ENCODE peak calls at places on chromosomes 11 and 22, in seven cellular contexts. One of them, this sample, is unnamed.

GRCh38 chr11:119363874-119364590 is 17.5 kb downstream of the USP2 start:
- DNase-seq in HCT116: no peak
- DNase-seq in neural progenitor cell: peak; percentile 86
- DNase-seq in MM.1S: no peak
- DNase-seq in SK-N-SH: peak; percentile 97
- DNase-seq in PC-3: peak; percentile 49
- DNase-seq in OCI-LY7: peak; percentile 83
- DNase-seq in this sample: peak; percentile 80

GRCh38 chr11:2166091-2166851 is 5.3 kb upstream of the INS start:
- DNase-seq in OCI-LY7: no peak
- DNase-seq in neural progenitor cell: peak; percentile 67
- DNase-seq in MM.1S: no peak
- DNase-seq in SK-N-SH: no peak
- DNase-seq in PC-3: peak; percentile 52
- DNase-seq in HCT116: no peak
- DNase-seq in this sample: peak; percentile 79

GRCh38 chr11:120308081-120308480 is 17.0 kb upstream of the TLCD5 start:
- DNase-seq in HCT116: no peak
- DNase-seq in neural progenitor cell: no peak
- DNase-seq in OCI-LY7: no peak
- DNase-seq in SK-N-SH: no peak
- DNase-seq in MM.1S: no peak
- DNase-seq in PC-3: no peak
- DNase-seq in this sample: no peak

GRCh38 chr11:19316434-19316833 is 75.7 kb upstream of the E2F8 start:
- DNase-seq in MM.1S: no peak
- DNase-seq in HCT116: no peak
- DNase-seq in neural progenitor cell: no peak
- DNase-seq in OCI-LY7: no peak
- DNase-seq in PC-3: no peak
- DNase-seq in SK-N-SH: no peak
- DNase-seq in this sample: no peak

GRCh38 chr11:46912526-46913150 is 5.7 kb downstream of the LRP4 start:
- DNase-seq in MM.1S: no peak
- DNase-seq in OCI-LY7: no peak
- DNase-seq in HCT116: no peak
- DNase-seq in SK-N-SH: peak; percentile 52
- DNase-seq in PC-3: peak; percentile 19
- DNase-seq in neural progenitor cell: peak; percentile 87
- DNase-seq in this sample: peak; percentile 92

GRCh38 chr11:45314900-45315299 is 28.8 kb upstream of the SYT13 start:
- DNase-seq in HCT116: no peak
- DNase-seq in OCI-LY7: no peak
- DNase-seq in PC-3: no peak
- DNase-seq in neural progenitor cell: no peak
- DNase-seq in MM.1S: no peak
- DNase-seq in SK-N-SH: no peak
- DNase-seq in this sample: peak; percentile 23

GRCh38 chr11:13210424-13210823 is 67.2 kb upstream of the BMAL1 start:
- DNase-seq in MM.1S: peak; percentile 31
- DNase-seq in PC-3: peak; percentile 82
- DNase-seq in OCI-LY7: no peak
- DNase-seq in HCT116: peak; percentile 79
- DNase-seq in neural progenitor cell: peak; percentile 88
- DNase-seq in SK-N-SH: peak; percentile 62
- DNase-seq in this sample: peak; percentile 91

GRCh38 chr11:101912823-101913284 is 2.0 kb upstream of the CEP126 start:
- DNase-seq in SK-N-SH: no peak
- DNase-seq in PC-3: peak; percentile 71
- DNase-seq in OCI-LY7: no peak
- DNase-seq in neural progenitor cell: no peak
- DNase-seq in MM.1S: no peak
- DNase-seq in HCT116: no peak
- DNase-seq in this sample: no peak

GRCh38 chr11:115170133-115170815 is 333.9 kb downstream of the CADM1 start:
- DNase-seq in OCI-LY7: peak; percentile 56
- DNase-seq in neural progenitor cell: peak; percentile 53
- DNase-seq in SK-N-SH: peak; percentile 47
- DNase-seq in MM.1S: peak; percentile 30
- DNase-seq in HCT116: no peak
- DNase-seq in PC-3: peak; percentile 61
- DNase-seq in this sample: peak; percentile 80

GRCh38 chr11:114296190-114296978 is at the start of gene NNMT:
- DNase-seq in PC-3: peak; percentile 60
- DNase-seq in MM.1S: no peak
- DNase-seq in SK-N-SH: no peak
- DNase-seq in OCI-LY7: no peak
- DNase-seq in neural progenitor cell: no peak
- DNase-seq in HCT116: no peak
- DNase-seq in this sample: no peak

GRCh38 chr22:39232246-39232645 is 12.5 kb downstream of the PDGFB start:
- DNase-seq in HCT116: no peak
- DNase-seq in OCI-LY7: no peak
- DNase-seq in neural progenitor cell: no peak
- DNase-seq in SK-N-SH: no peak
- DNase-seq in MM.1S: no peak
- DNase-seq in PC-3: no peak
- DNase-seq in this sample: no peak

GRCh38 chr11:61814242-61814957 is 2.4 kb downstream of the FADS1 start:
- DNase-seq in MM.1S: no peak
- DNase-seq in OCI-LY7: no peak
- DNase-seq in PC-3: peak; percentile 53
- DNase-seq in neural progenitor cell: peak; percentile 64
- DNase-seq in HCT116: peak; percentile 67
- DNase-seq in SK-N-SH: peak; percentile 47
- DNase-seq in this sample: peak; percentile 70

GRCh38 chr11:13277719-13278619 is at the start of gene BMAL1:
- DNase-seq in PC-3: no peak
- DNase-seq in MM.1S: peak; percentile 51
- DNase-seq in neural progenitor cell: peak; percentile 50
- DNase-seq in SK-N-SH: peak; percentile 78
- DNase-seq in HCT116: no peak
- DNase-seq in OCI-LY7: no peak
- DNase-seq in this sample: peak; percentile 59

GRCh38 chr11:64251986-64252837 is 882 bp downstream of the PLCB3 start:
- DNase-seq in neural progenitor cell: peak; percentile 52
- DNase-seq in HCT116: no peak
- DNase-seq in SK-N-SH: peak; percentile 75
- DNase-seq in MM.1S: no peak
- DNase-seq in PC-3: peak; percentile 77
- DNase-seq in OCI-LY7: peak; percentile 36
- DNase-seq in this sample: peak; percentile 66

GRCh38 chr11:43943357-43943930 is 1.0 kb downstream of the C11orf96 start:
- DNase-seq in OCI-LY7: no peak
- DNase-seq in SK-N-SH: no peak
- DNase-seq in HCT116: no peak
- DNase-seq in PC-3: peak; percentile 7
- DNase-seq in MM.1S: peak; percentile 43
- DNase-seq in neural progenitor cell: peak; percentile 53
- DNase-seq in this sample: no peak

GRCh38 chr11:112967082-112967481 is 5.9 kb downstream of the NCAM1 start:
- DNase-seq in PC-3: no peak
- DNase-seq in neural progenitor cell: no peak
- DNase-seq in SK-N-SH: no peak
- DNase-seq in MM.1S: no peak
- DNase-seq in HCT116: no peak
- DNase-seq in OCI-LY7: no peak
- DNase-seq in this sample: no peak

GRCh38 chr11:125168875-125169537 is 4.5 kb downstream of the PKNOX2 start:
- DNase-seq in HCT116: no peak
- DNase-seq in PC-3: no peak
- DNase-seq in neural progenitor cell: no peak
- DNase-seq in OCI-LY7: no peak
- DNase-seq in SK-N-SH: no peak
- DNase-seq in MM.1S: no peak
- DNase-seq in this sample: no peak

GRCh38 chr11:125166903-125167291 is 2.3 kb downstream of the PKNOX2 start:
- DNase-seq in SK-N-SH: no peak
- DNase-seq in neural progenitor cell: no peak
- DNase-seq in OCI-LY7: no peak
- DNase-seq in HCT116: no peak
- DNase-seq in PC-3: no peak
- DNase-seq in MM.1S: no peak
- DNase-seq in this sample: no peak

GRCh38 chr11:125166347-125166841 is 1.8 kb downstream of the PKNOX2 start:
- DNase-seq in OCI-LY7: no peak
- DNase-seq in SK-N-SH: peak; percentile 52
- DNase-seq in PC-3: no peak
- DNase-seq in HCT116: no peak
- DNase-seq in MM.1S: no peak
- DNase-seq in neural progenitor cell: peak; percentile 45
- DNase-seq in this sample: peak; percentile 60

GRCh38 chr11:125167954-125168821 is 3.6 kb downstream of the PKNOX2 start:
- DNase-seq in MM.1S: no peak
- DNase-seq in HCT116: no peak
- DNase-seq in SK-N-SH: no peak
- DNase-seq in neural progenitor cell: peak; percentile 32
- DNase-seq in OCI-LY7: no peak
- DNase-seq in PC-3: no peak
- DNase-seq in this sample: peak; percentile 37

DNA sequence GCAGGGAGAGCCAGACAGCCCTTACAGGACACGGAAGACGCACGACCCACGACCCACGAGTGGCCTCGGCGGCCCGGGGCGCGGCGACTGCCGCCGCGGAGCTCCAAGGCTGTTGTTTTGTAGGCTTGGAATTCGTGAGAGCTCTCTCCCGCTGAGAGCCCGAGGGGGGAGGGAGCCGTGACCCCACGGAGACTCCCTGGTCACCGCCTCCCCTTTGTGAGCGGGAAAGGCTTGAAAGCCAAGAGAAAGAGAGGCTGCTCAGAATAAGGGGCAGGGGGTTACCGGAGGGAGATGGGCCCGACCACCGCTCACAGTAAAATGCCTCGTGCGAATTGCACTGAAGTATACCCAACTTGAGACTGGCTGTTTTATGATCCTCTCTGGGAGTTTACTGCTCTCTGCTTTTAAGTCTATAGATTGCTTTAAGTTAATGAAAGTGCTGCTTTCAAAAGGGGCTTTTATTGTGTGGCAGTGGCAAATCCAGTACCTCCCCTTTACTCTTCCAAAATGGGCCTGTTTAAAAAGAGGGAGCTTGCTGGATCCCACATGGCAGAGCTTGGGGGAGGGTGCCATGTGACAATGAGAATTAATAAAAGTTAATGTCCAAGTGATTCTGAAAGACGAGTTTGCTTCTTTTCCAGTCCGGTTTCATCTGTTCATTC is 2.9 kb downstream of the PKNOX2 start:
- DNase-seq in OCI-LY7: no peak
- DNase-seq in PC-3: no peak
- DNase-seq in HCT116: no peak
- DNase-seq in neural progenitor cell: peak; percentile 87
- DNase-seq in SK-N-SH: no peak
- DNase-seq in MM.1S: no peak
- DNase-seq in this sample: peak; percentile 76
- H2AFZ ChIP-seq in OCI-LY7: no peak overlapping the region
- H2AFZ ChIP-seq in PC-3: no peak overlapping the region
- H2AFZ ChIP-seq in HCT116: no peak overlapping the region
- H2AFZ ChIP-seq in neural progenitor cell: no peak overlapping the region
- H2AFZ ChIP-seq in SK-N-SH: no peak overlapping the region
- H2AFZ ChIP-seq in MM.1S: no peak overlapping the region
- H2AFZ ChIP-seq in this sample: no peak overlapping the region

DNA sequence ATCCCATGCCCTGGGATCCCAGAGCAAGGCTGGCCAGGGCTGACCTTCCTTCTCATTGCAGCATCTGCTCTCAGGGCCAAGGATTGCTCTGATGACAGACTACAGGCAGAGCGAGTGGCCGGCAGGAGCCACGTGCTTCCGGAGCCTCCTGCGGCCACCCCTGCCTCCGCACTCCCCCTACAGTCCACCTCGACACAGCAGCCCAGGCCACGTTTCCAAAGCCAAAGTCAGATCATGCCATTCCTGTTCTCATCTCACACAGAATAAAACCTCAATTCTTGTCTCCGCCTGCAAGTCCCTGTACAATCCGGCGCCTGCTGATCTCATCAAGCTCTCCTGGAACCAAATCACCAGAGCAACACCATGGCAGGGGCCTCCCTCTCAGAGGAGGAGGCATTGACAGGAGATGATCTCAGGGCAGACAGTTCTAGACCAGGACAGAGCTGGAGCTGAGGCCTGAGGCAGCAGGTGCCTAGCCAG is 20.9 kb upstream of the UPK3A start:
- DNase-seq in OCI-LY7: peak; percentile 65
- DNase-seq in SK-N-SH: peak; percentile 94
- DNase-seq in MM.1S: peak; percentile 70
- DNase-seq in PC-3: no peak
- DNase-seq in neural progenitor cell: peak; percentile 80
- DNase-seq in HCT116: peak; percentile 46
- DNase-seq in this sample: peak; percentile 85
- TF ChIP-seq CTCF in OCI-LY7: peak; percentile 64
- TF ChIP-seq CTCF in SK-N-SH: peak; percentile 72
- TF ChIP-seq CTCF in MM.1S: peak; percentile 71
- TF ChIP-seq CTCF in PC-3: peak; percentile 26
- TF ChIP-seq CTCF in neural progenitor cell: peak; percentile 71
- TF ChIP-seq CTCF in HCT116: peak; percentile 66
- TF ChIP-seq CTCF in this sample: peak; percentile 85

DNA sequence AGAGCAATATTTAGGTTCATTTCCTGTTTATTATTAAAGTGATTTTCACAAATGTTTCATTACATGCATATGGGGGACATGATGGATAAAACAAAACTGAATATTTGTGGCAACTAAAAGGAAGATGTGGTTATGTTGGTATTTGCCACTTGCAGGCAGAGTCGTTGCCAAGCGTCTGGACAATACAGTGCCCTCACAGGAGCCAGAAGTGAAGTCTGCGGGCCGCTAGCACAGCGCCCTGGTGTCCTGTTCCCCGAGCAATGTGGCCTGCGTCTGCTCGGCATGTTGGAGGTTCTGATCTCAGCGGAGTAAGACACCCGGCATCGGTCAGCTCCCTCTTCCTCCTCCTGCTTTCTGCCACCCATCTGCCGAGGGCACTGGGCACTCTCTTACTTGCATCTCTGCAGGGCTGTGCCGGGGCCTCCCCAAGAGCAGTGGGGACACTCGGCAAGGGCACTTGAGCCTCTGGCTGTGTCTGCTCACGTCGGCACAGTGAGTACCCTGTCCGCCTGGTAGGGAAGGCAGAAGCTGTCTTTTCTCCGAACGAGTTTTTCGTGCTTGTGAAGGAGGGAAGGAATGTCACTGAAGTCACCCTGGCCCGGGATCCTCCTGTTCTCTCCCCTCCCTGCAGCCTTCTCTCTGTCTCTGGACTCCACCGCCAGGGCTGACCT is 10.5 kb upstream of the TTLL12 start:
- DNase-seq in SK-N-SH: no peak
- DNase-seq in OCI-LY7: no peak
- DNase-seq in HCT116: no peak
- DNase-seq in MM.1S: peak; percentile 56
- DNase-seq in PC-3: no peak
- DNase-seq in neural progenitor cell: no peak
- DNase-seq in this sample: no peak
- TF ChIP-seq EZH2phosphoT487 in SK-N-SH: no peak
- TF ChIP-seq EZH2phosphoT487 in OCI-LY7: no peak
- TF ChIP-seq EZH2phosphoT487 in HCT116: no peak
- TF ChIP-seq EZH2phosphoT487 in MM.1S: no peak
- TF ChIP-seq EZH2phosphoT487 in PC-3: no peak
- TF ChIP-seq EZH2phosphoT487 in neural progenitor cell: no peak
- TF ChIP-seq EZH2phosphoT487 in this sample: no peak

DNA sequence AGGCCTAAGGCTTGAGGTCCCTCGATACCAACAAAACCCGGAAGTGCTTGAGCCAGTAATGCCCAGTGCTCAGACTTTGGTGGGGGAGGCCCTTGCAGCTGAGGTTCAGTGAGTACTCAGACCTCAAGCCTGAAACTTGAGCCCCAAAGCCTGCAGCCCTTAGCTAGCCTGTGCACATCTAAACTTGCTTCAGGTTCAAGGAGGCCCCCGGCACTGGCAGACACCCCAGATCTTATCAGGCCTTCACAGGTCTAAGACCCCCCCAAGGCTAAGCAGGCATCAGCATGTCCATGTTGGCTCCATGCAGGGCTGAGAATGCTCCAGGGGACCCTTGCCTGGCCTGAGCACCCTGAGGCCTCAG is 993 bp upstream of the CASTOR1 start:
- DNase-seq in PC-3: no peak
- DNase-seq in SK-N-SH: no peak
- DNase-seq in OCI-LY7: peak; percentile 38
- DNase-seq in neural progenitor cell: no peak
- DNase-seq in HCT116: no peak
- DNase-seq in MM.1S: no peak
- DNase-seq in this sample: no peak
- H2AFZ ChIP-seq in PC-3: no peak overlapping the region
- H2AFZ ChIP-seq in SK-N-SH: no peak overlapping the region
- H2AFZ ChIP-seq in OCI-LY7: no peak overlapping the region
- H2AFZ ChIP-seq in neural progenitor cell: no peak overlapping the region
- H2AFZ ChIP-seq in HCT116: no peak overlapping the region
- H2AFZ ChIP-seq in MM.1S: peak overlapping the region; percentile 86
- H2AFZ ChIP-seq in this sample: no peak overlapping the region

This sample was measured in GM23338.